ENCODE peak calls at places on chromosomes 4 and X, in seven cellular contexts. A, I, Q, P, J, Y and H are unnamed samples.

GRCh38 chr4:8773124-8773931 is 98.3 kb downstream of the HMX1 start:
- DNase-seq in A (no peak), I (peak), Q (peak), P (no peak), J (no peak), Y (no peak), H (no peak)

GRCh38 chr4:137083571-137083970 is 448.7 kb downstream of the PCDH18 start:
- DNase-seq in A (no peak), I (no peak), Q (no peak), P (no peak), J (no peak), Y (no peak), H (no peak)

GRCh38 chr4:13547563-13548041 is 3.3 kb upstream of the NKX3-2 start:
- DNase-seq in A (peak), I (no peak), Q (no peak), P (peak), J (peak), Y (peak), H (peak)

GRCh38 chr4:186920486-186920885 is 196.8 kb upstream of the FAT1 start:
- DNase-seq in A (no peak), I (no peak), Q (no peak), P (peak), J (no peak), Y (no peak), H (no peak)

GRCh38 chrX:74420194-74421035 is 878 bp upstream of the SLC16A2 start:
- DNase-seq in A (peak), I (peak), Q (peak), P (peak), J (no peak), Y (no peak), H (no peak)

GRCh38 chr4:40196724-40197281 is at the start of gene RHOH:
- DNase-seq in A (peak), I (no peak), Q (no peak), P (no peak), J (peak), Y (peak), H (peak)

GRCh38 chr4:77538144-77538543 is 67.5 kb upstream of the CXCL13 start:
- DNase-seq in A (no peak), I (no peak), Q (no peak), P (no peak), J (no peak), Y (no peak), H (no peak)

GRCh38 chr4:169062861-169063197 is 52.8 kb upstream of the CBR4 start:
- DNase-seq in A (no peak), I (no peak), Q (no peak), P (no peak), J (no peak), Y (no peak), H (no peak)

GRCh38 chr4:102438873-102439614 is 62.1 kb upstream of the NFKB1 start:
- DNase-seq in A (no peak), I (no peak), Q (no peak), P (no peak), J (no peak), Y (no peak), H (no peak)

GRCh38 chr4:185738851-185739250 is 73.1 kb downstream of the SORBS2 start:
- DNase-seq in A (no peak), I (no peak), Q (no peak), P (no peak), J (no peak), Y (no peak), H (peak)

GRCh38 chr4:77586953-77587383 is 18.7 kb upstream of the CXCL13 start:
- DNase-seq in A (peak), I (no peak), Q (no peak), P (no peak), J (peak), Y (peak), H (no peak)

GRCh38 chr4:7381890-7382633 is 52.7 kb downstream of the PSAPL1 start:
- DNase-seq in A (no peak), I (no peak), Q (peak), P (no peak), J (no peak), Y (no peak), H (no peak)

GRCh38 chr4:38449506-38450174 is 214.4 kb upstream of the KLF3 start:
- DNase-seq in A (no peak), I (peak), Q (no peak), P (no peak), J (no peak), Y (no peak), H (no peak)

GRCh38 chr4:183878571-183878970 is 26.5 kb upstream of the STOX2 start:
- DNase-seq in A (no peak), I (no peak), Q (no peak), P (no peak), J (no peak), Y (no peak), H (no peak)

GRCh38 chrX:8834393-8834792 is 33.2 kb upstream of the FAM9A start:
- DNase-seq in A (no peak), I (no peak), Q (no peak), P (no peak), J (no peak), Y (no peak), H (no peak)

GRCh38 chr4:165204462-165204830 is 2.9 kb upstream of the KLHL2 start:
- DNase-seq in A (no peak), I (no peak), Q (no peak), P (peak), J (peak), Y (no peak), H (no peak)

GRCh38 chrX:134241960-134242619 is 5.1 kb downstream of the CCDC160 start:
- DNase-seq in A (no peak), I (no peak), Q (no peak), P (no peak), J (no peak), Y (no peak), H (no peak)

GRCh38 chr4:2451821-2452785 is 16.8 kb upstream of the RNF4 start:
- DNase-seq in A (no peak), I (no peak), Q (no peak), P (no peak), J (no peak), Y (no peak), H (no peak)

GRCh38 chr4:2799971-2800690 is 7.2 kb downstream of the SH3BP2 start:
- DNase-seq in A (no peak), I (peak), Q (peak), P (no peak), J (no peak), Y (no peak), H (no peak)

GRCh38 chrX:73668779-73669178 is 105.8 kb downstream of the CHIC1 start:
- DNase-seq in A (no peak), I (no peak), Q (no peak), P (no peak), J (no peak), Y (no peak), H (no peak)

GRCh38 chr4:95889662-95890061 is 49.8 kb downstream of the PDHA2 start:
- DNase-seq in A (no peak), I (no peak), Q (no peak), P (no peak), J (no peak), Y (no peak), H (no peak)

GRCh38 chr4:8871417-8872401 is at the start of gene HMX1:
- DNase-seq in A (peak), I (no peak), Q (no peak), P (no peak), J (no peak), Y (no peak), H (no peak)

GRCh38 chrX:95055991-95056390 is 1382.0 kb downstream of the FAM133A start:
- DNase-seq in A (no peak), I (no peak), Q (no peak), P (no peak), J (no peak), Y (no peak), H (no peak)

GRCh38 chr4:40924096-40924792 is 174.5 kb downstream of the NSUN7 start:
- DNase-seq in A (peak), I (peak), Q (peak), P (peak), J (peak), Y (no peak), H (peak)

GRCh38 chr4:3787489-3788365 is 21.5 kb downstream of the ADRA2C start:
- DNase-seq in A (no peak), I (peak), Q (no peak), P (no peak), J (no peak), Y (no peak), H (no peak)

GRCh38 chr4:162804323-162804924 is 362.3 kb downstream of the NAF1 start:
- DNase-seq in A (no peak), I (no peak), Q (no peak), P (no peak), J (no peak), Y (no peak), H (no peak)

GRCh38 chr4:75710246-75710645 is 14.1 kb upstream of the USO1 start:
- DNase-seq in A (no peak), I (no peak), Q (peak), P (no peak), J (no peak), Y (no peak), H (no peak)

GRCh38 chr4:859496-859895 is 33.6 kb upstream of the CPLX1 start:
- DNase-seq in A (no peak), I (no peak), Q (no peak), P (no peak), J (no peak), Y (no peak), H (no peak)

GRCh38 chrX:154731881-154732280 is 19.0 kb downstream of the GAB3 start:
- DNase-seq in A (no peak), I (no peak), Q (no peak), P (no peak), J (no peak), Y (peak), H (no peak)

GRCh38 chr4:51858605-51859211 is 15.8 kb downstream of the DCUN1D4 start:
- DNase-seq in A (no peak), I (no peak), Q (no peak), P (no peak), J (no peak), Y (no peak), H (no peak)

GRCh38 chrX:1788300-1788911 is 173.5 kb downstream of the ASMT start:
- DNase-seq in A (no peak), I (no peak), Q (peak), P (no peak), J (no peak), Y (no peak), H (no peak)

GRCh38 chr4:7871356-7871755 is 68.3 kb downstream of the AFAP1 start:
- DNase-seq in A (no peak), I (no peak), Q (no peak), P (no peak), J (no peak), Y (no peak), H (no peak)

GRCh38 chrX:133437356-133437755 is 22.1 kb upstream of the GPC4 start:
- DNase-seq in A (no peak), I (no peak), Q (no peak), P (no peak), J (no peak), Y (no peak), H (no peak)

GRCh38 chrX:13048265-13048664 is 3.8 kb upstream of the FAM9C start:
- DNase-seq in A (no peak), I (no peak), Q (no peak), P (no peak), J (no peak), Y (no peak), H (no peak)

GRCh38 chrX:77788050-77788449 is 2.0 kb upstream of the ATRX start:
- DNase-seq in A (no peak), I (no peak), Q (no peak), P (peak), J (no peak), Y (peak), H (peak)

GRCh38 chr4:36198861-36199260 is 45.5 kb downstream of the ARAP2 start:
- DNase-seq in A (no peak), I (no peak), Q (no peak), P (no peak), J (no peak), Y (no peak), H (no peak)

GRCh38 chr4:184344899-184345572 is 127.4 kb upstream of the ENPP6 start:
- DNase-seq in A (no peak), I (no peak), Q (no peak), P (no peak), J (no peak), Y (no peak), H (no peak)

GRCh38 chr4:184268574-184269160 is 51.0 kb upstream of the ENPP6 start:
- DNase-seq in A (no peak), I (no peak), Q (no peak), P (peak), J (no peak), Y (no peak), H (peak)

GRCh38 chr4:148061795-148062194 is 329.9 kb downstream of the ARHGAP10 start:
- DNase-seq in A (no peak), I (no peak), Q (no peak), P (no peak), J (no peak), Y (no peak), H (no peak)